ENCODE peak calls at places on chromosomes 4 and X, in eight cellular contexts. G is fibroblast of the aortic adventitia, D is AG09309, R is tibial artery, Q is astrocyte of the spinal cord, U is fibroblast of mammary gland, A is choroid plexus epithelial cell, Z is A673. H is an unnamed sample.

GRCh38 chrX:123698979-123699378 is 33.9 kb downstream of the THOC2 start:
- DNase-seq in Z (no peak), Q (no peak), G (peak; percentile 32), U (peak; percentile 7), D (no peak), A (peak; percentile 43), R (no peak), H (peak; percentile 42)

GRCh38 chr4:76002176-76002575 is 5.1 kb downstream of the CXCL9 start:
- DNase-seq in A (peak; percentile 33), Q (no peak), D (no peak), Z (no peak), U (peak; percentile 56), R (no peak), G (no peak), H (peak; percentile 54)

GRCh38 chrX:133921764-133922389 is 63.5 kb downstream of the GPC3 start:
- DNase-seq in G (peak; percentile 1), A (peak; percentile 34), U (peak; percentile 41), Q (no peak), Z (peak; percentile 22), D (no peak), R (no peak), H (peak; percentile 18)

GRCh38 chrX:11393949-11394654 is 100.9 kb downstream of the AMELX start:
- DNase-seq in R (no peak), A (no peak), G (no peak), Z (no peak), Q (no peak), D (no peak), U (no peak), H (no peak)

GRCh38 chrX:3286196-3286920 is 60.1 kb downstream of the MXRA5 start:
- DNase-seq in A (peak; percentile 82), G (peak; percentile 79), Z (peak; percentile 65), R (no peak), Q (peak; percentile 96), D (no peak), U (peak; percentile 73), H (peak; percentile 72)

GRCh38 chrX:150041208-150041607 is 102.9 kb upstream of the EOLA2 start:
- DNase-seq in Q (no peak), A (no peak), R (no peak), G (no peak), D (no peak), Z (no peak), U (no peak), H (no peak)

GRCh38 chrX:1468250-1468772 is 15.6 kb upstream of the ASMTL start:
- DNase-seq in A (peak; percentile 37), D (peak; percentile 31), Q (peak; percentile 43), U (peak; percentile 27), Z (peak; percentile 67), G (peak; percentile 8), R (peak; percentile 61), H (peak; percentile 9)

GRCh38 chr4:37008199-37008598 is 236.3 kb upstream of the NWD2 start:
- DNase-seq in Z (no peak), D (no peak), R (no peak), Q (peak; percentile 64), G (no peak), U (no peak), A (peak; percentile 17), H (peak; percentile 80)

GRCh38 chr4:108325561-108325960 is 156.8 kb upstream of the LEF1 start:
- DNase-seq in R (no peak), D (no peak), Q (no peak), A (no peak), G (no peak), Z (no peak), U (no peak), H (no peak)

GRCh38 chr4:673349-674091 is 556 bp downstream of the ATP5ME start:
- DNase-seq in R (no peak), A (no peak), Z (no peak), D (no peak), Q (no peak), G (no peak), U (no peak), H (no peak)

GRCh38 chr4:56235714-56236113 is 151.6 kb downstream of the AASDH start:
- DNase-seq in R (no peak), Z (no peak), Q (no peak), A (no peak), G (no peak), U (no peak), D (no peak), H (no peak)

GRCh38 chr4:105605493-105605892 is 53.1 kb downstream of the ARHGEF38 start:
- DNase-seq in A (peak; percentile 77), Z (peak; percentile 53), U (peak; percentile 32), G (peak; percentile 48), D (no peak), R (no peak), Q (peak; percentile 67), H (peak; percentile 54)

GRCh38 chr4:10960386-10960785 is 275.8 kb upstream of the CLNK start:
- DNase-seq in U (no peak), A (no peak), Q (no peak), D (no peak), R (no peak), Z (no peak), G (no peak), H (no peak)

GRCh38 chr4:175947117-175947722 is 118.4 kb upstream of the WDR17 start:
- DNase-seq in U (peak; percentile 44), G (peak; percentile 60), A (peak; percentile 66), R (no peak), D (peak; percentile 2), Z (peak; percentile 19), Q (peak; percentile 50), H (peak; percentile 64)

GRCh38 chrX:80667967-80668366 is 141.7 kb downstream of the BRWD3 start:
- DNase-seq in A (no peak), Q (no peak), D (no peak), U (no peak), Z (no peak), R (no peak), G (no peak), H (no peak)

GRCh38 chr4:32858971-32859370 is 2138.8 kb downstream of the PCDH7 start:
- DNase-seq in Q (peak; percentile 86), A (peak; percentile 67), G (peak; percentile 54), Z (peak; percentile 7), U (peak; percentile 94), D (peak; percentile 10), R (no peak), H (peak; percentile 67)

GRCh38 chr4:82756061-82756460 is 42.5 kb downstream of the SCD5 start:
- DNase-seq in U (no peak), Z (no peak), R (no peak), A (no peak), G (no peak), D (no peak), Q (no peak), H (no peak)

GRCh38 chr4:131644619-131645018 is 1504.5 kb upstream of the PCDH10 start:
- DNase-seq in G (peak; percentile 32), Q (peak; percentile 22), D (no peak), Z (peak; percentile 9), R (no peak), A (peak; percentile 77), U (peak; percentile 51), H (peak; percentile 71)

GRCh38 chr4:4818440-4819212 is 40.8 kb upstream of the MSX1 start:
- DNase-seq in R (no peak), G (no peak), Z (no peak), D (no peak), U (no peak), Q (no peak), A (no peak), H (no peak)

GRCh38 chrX:39577206-39577605 is 520.6 kb downstream of the BCOR start:
- DNase-seq in U (no peak), G (no peak), D (no peak), Q (peak; percentile 15), Z (no peak), A (peak; percentile 2), R (no peak), H (no peak)

DNA sequence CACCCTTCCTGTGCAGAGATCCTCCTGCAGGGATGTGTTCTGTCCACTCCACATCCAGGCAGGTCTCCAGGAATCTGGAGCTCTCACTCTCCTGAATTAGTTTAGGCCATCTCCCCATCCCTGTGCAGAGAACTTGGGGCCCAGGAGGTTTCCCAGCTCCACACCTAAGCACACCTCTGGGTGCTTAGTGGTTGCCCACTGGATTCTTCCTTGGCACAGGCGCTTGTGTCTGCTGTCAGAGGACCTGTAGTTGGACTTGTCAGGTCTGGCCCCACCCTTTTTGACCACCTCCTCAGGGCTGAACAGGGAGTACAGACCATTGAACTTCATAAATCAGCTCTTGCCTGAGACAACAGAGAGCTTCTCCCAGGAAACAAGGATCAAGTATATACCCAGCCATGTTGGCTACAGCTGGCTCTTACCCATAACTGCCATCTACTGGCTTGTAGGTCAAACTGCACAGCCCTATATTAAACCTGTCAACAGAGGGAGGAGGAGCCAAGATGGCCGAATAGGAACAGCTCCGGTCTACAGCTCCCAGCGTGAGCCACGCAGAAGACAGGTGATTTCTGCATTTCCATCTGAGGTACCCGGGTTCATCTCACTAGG is 275.5 kb downstream of the PPARGC1A start:
- DNase-seq in D (no peak), U (peak; percentile 2), A (peak; percentile 4), R (no peak), G (peak; percentile 21), Z (peak; percentile 28), Q (peak; percentile 35), H (peak; percentile 58)
- TF ChIP-seq CTCF in D (no peak), U (peak; percentile 6), A (no peak), R (no peak), G (peak; percentile 31), Z (peak; percentile 23), Q (peak; percentile 41), H (peak; percentile 49)

GRCh38 chrX:153828723-153829548 is 1.4 kb downstream of the PDZD4 start:
- DNase-seq in R (no peak), Z (no peak), G (no peak), D (no peak), U (no peak), A (peak; percentile 3), Q (no peak), H (no peak)
- H3K4me3 ChIP-seq in R (peak overlapping the region; percentile 57), Z (peak overlapping the region; percentile 47), G (no peak overlapping the region), D (no peak overlapping the region), U (no peak overlapping the region), A (peak overlapping the region; percentile 36), Q (no peak overlapping the region), H (no peak overlapping the region)

GRCh38 chrX:46381630-46382029 is 163.6 kb downstream of the ZNF674 start:
- DNase-seq in G (peak; percentile 14), R (no peak), U (peak; percentile 29), D (no peak), A (peak; percentile 51), Z (peak; percentile 75), Q (no peak), H (peak; percentile 28)
- TF ChIP-seq CTCF in G (peak; percentile 58), R (no peak), U (peak; percentile 62), D (peak; percentile 59), A (peak; percentile 71), Z (peak; percentile 83), Q (peak; percentile 57), H (peak; percentile 45)

GRCh38 chrX:45771560-45772340 is 571.1 kb upstream of the DIPK2B start:
- DNase-seq in R (no peak), D (no peak), U (peak; percentile 78), A (peak; percentile 79), Z (peak; percentile 73), Q (peak; percentile 77), G (peak; percentile 63), H (peak; percentile 55)

GRCh38 chrX:45775462-45775861 is 574.8 kb upstream of the DIPK2B start:
- DNase-seq in D (peak; percentile 69), Z (no peak), Q (peak; percentile 60), R (no peak), A (no peak), U (peak; percentile 88), G (peak; percentile 87), H (peak; percentile 70)

GRCh38 chrX:45771114-45771513 is 570.4 kb upstream of the DIPK2B start:
- DNase-seq in A (peak; percentile 78), D (peak; percentile 92), R (no peak), Q (peak; percentile 91), U (peak; percentile 97), G (peak; percentile 90), Z (peak; percentile 49), H (peak; percentile 86)

GRCh38 chrX:45778621-45779020 is 577.9 kb upstream of the DIPK2B start:
- DNase-seq in G (no peak), U (no peak), Q (no peak), A (no peak), R (no peak), Z (no peak), D (no peak), H (no peak)

GRCh38 chrX:45774961-45775360 is 574.3 kb upstream of the DIPK2B start:
- DNase-seq in A (peak; percentile 80), U (peak; percentile 95), G (peak; percentile 85), D (peak; percentile 68), R (peak; percentile 68), Z (peak; percentile 49), Q (peak; percentile 82), H (peak; percentile 83)
- H3K4me3 ChIP-seq in A (no peak overlapping the region), U (no peak overlapping the region), G (peak overlapping the region; percentile 25), D (no peak overlapping the region), R (no peak overlapping the region), Z (no peak overlapping the region), Q (no peak overlapping the region), H (peak overlapping the region; percentile 25)